ENCODE peak calls at places on chromosomes 13 and 19, in six cellular contexts. One of them, this sample, is unnamed. For H3K36me3, the result is how much of the 10 kb centered on the place peaks cover.

GRCh38 chr13:98150836-98151489 is 8.1 kb downstream of the FARP1 start:
- DNase-seq in aorta: no peak
- DNase-seq in naive thymus-derived CD4-positive, alpha-beta T cell: no peak
- DNase-seq in Peyer's patch: no peak
- DNase-seq in heart left ventricle: no peak
- DNase-seq in spleen: no peak
- DNase-seq in this sample: no peak

GRCh38 chr19:52351512-52351911 is 15.5 kb downstream of the ZNF610 start:
- DNase-seq in aorta: no peak
- DNase-seq in naive thymus-derived CD4-positive, alpha-beta T cell: no peak
- DNase-seq in Peyer's patch: no peak
- DNase-seq in heart left ventricle: no peak
- DNase-seq in spleen: no peak
- DNase-seq in this sample: no peak

GRCh38 chr19:1938071-1938470 is 2.9 kb upstream of the CSNK1G2 start:
- DNase-seq in Peyer's patch: no peak
- DNase-seq in heart left ventricle: no peak
- DNase-seq in naive thymus-derived CD4-positive, alpha-beta T cell: no peak
- DNase-seq in spleen: no peak
- DNase-seq in aorta: no peak
- DNase-seq in this sample: no peak

GRCh38 chr13:97339019-97339988 is 94.7 kb upstream of the RAP2A start:
- DNase-seq in Peyer's patch: no peak
- DNase-seq in spleen: no peak
- DNase-seq in heart left ventricle: peak
- DNase-seq in naive thymus-derived CD4-positive, alpha-beta T cell: no peak
- DNase-seq in aorta: peak
- DNase-seq in this sample: peak

GRCh38 chr19:10288662-10289166 is 1.0 kb upstream of the ICAM5 start:
- DNase-seq in naive thymus-derived CD4-positive, alpha-beta T cell: peak
- DNase-seq in aorta: peak
- DNase-seq in spleen: no peak
- DNase-seq in Peyer's patch: peak
- DNase-seq in heart left ventricle: no peak
- DNase-seq in this sample: no peak

GRCh38 chr13:74056829-74057564 is 77.2 kb downstream of the KLF12 start:
- DNase-seq in heart left ventricle: peak
- DNase-seq in spleen: no peak
- DNase-seq in naive thymus-derived CD4-positive, alpha-beta T cell: no peak
- DNase-seq in Peyer's patch: no peak
- DNase-seq in aorta: no peak
- DNase-seq in this sample: peak

GRCh38 chr19:46015961-46016425 is 6.9 kb downstream of the PGLYRP1 start:
- DNase-seq in Peyer's patch: no peak
- DNase-seq in heart left ventricle: no peak
- DNase-seq in naive thymus-derived CD4-positive, alpha-beta T cell: peak
- DNase-seq in aorta: peak
- DNase-seq in spleen: peak
- DNase-seq in this sample: no peak

GRCh38 chr13:40200273-40200978 is 466.0 kb downstream of the FOXO1 start:
- DNase-seq in heart left ventricle: no peak
- DNase-seq in spleen: no peak
- DNase-seq in naive thymus-derived CD4-positive, alpha-beta T cell: no peak
- DNase-seq in Peyer's patch: no peak
- DNase-seq in aorta: no peak
- DNase-seq in this sample: no peak

GRCh38 chr19:48964205-48965032 is 690 bp upstream of the FTL start:
- DNase-seq in Peyer's patch: peak
- DNase-seq in naive thymus-derived CD4-positive, alpha-beta T cell: no peak
- DNase-seq in aorta: peak
- DNase-seq in spleen: no peak
- DNase-seq in heart left ventricle: no peak
- DNase-seq in this sample: no peak

GRCh38 chr19:43561144-43561970 is 14.0 kb downstream of the XRCC1 start:
- DNase-seq in naive thymus-derived CD4-positive, alpha-beta T cell: no peak
- DNase-seq in aorta: no peak
- DNase-seq in Peyer's patch: no peak
- DNase-seq in spleen: peak
- DNase-seq in heart left ventricle: no peak
- DNase-seq in this sample: no peak

GRCh38 chr19:57947088-57947418 is 453 bp downstream of the ZNF256 start:
- DNase-seq in aorta: no peak
- DNase-seq in heart left ventricle: no peak
- DNase-seq in Peyer's patch: no peak
- DNase-seq in naive thymus-derived CD4-positive, alpha-beta T cell: no peak
- DNase-seq in spleen: no peak
- DNase-seq in this sample: no peak

GRCh38 chr13:24505256-24505655 is 7.3 kb downstream of the PARP4 start:
- DNase-seq in Peyer's patch: no peak
- DNase-seq in naive thymus-derived CD4-positive, alpha-beta T cell: no peak
- DNase-seq in aorta: no peak
- DNase-seq in heart left ventricle: no peak
- DNase-seq in spleen: no peak
- DNase-seq in this sample: no peak

GRCh38 chr19:13401388-13401787 is 104.9 kb downstream of the CACNA1A start:
- DNase-seq in heart left ventricle: no peak
- DNase-seq in spleen: no peak
- DNase-seq in naive thymus-derived CD4-positive, alpha-beta T cell: no peak
- DNase-seq in aorta: no peak
- DNase-seq in Peyer's patch: no peak
- DNase-seq in this sample: no peak

GRCh38 chr19:35004517-35005255 is 4.6 kb downstream of the GRAMD1A start:
- DNase-seq in spleen: peak
- DNase-seq in heart left ventricle: no peak
- DNase-seq in Peyer's patch: no peak
- DNase-seq in naive thymus-derived CD4-positive, alpha-beta T cell: no peak
- DNase-seq in aorta: no peak
- DNase-seq in this sample: no peak

GRCh38 chr19:719636-720377 is 11.1 kb downstream of the PALM start:
- DNase-seq in spleen: no peak
- DNase-seq in naive thymus-derived CD4-positive, alpha-beta T cell: no peak
- DNase-seq in aorta: no peak
- DNase-seq in Peyer's patch: no peak
- DNase-seq in heart left ventricle: no peak
- DNase-seq in this sample: no peak

GRCh38 chr13:106619688-106620555 is 52.0 kb upstream of the ARGLU1 start:
- DNase-seq in aorta: no peak
- DNase-seq in Peyer's patch: peak
- DNase-seq in heart left ventricle: peak
- DNase-seq in naive thymus-derived CD4-positive, alpha-beta T cell: no peak
- DNase-seq in spleen: no peak
- DNase-seq in this sample: no peak

GRCh38 chr19:18173572-18174294 is at the start of gene IFI30:
- DNase-seq in heart left ventricle: peak
- DNase-seq in Peyer's patch: peak
- DNase-seq in spleen: peak
- DNase-seq in aorta: peak
- DNase-seq in naive thymus-derived CD4-positive, alpha-beta T cell: peak
- DNase-seq in this sample: no peak

GRCh38 chr13:101049166-101049850 is 367.0 kb downstream of the NALCN start:
- DNase-seq in Peyer's patch: no peak
- DNase-seq in heart left ventricle: no peak
- DNase-seq in spleen: no peak
- DNase-seq in aorta: no peak
- DNase-seq in naive thymus-derived CD4-positive, alpha-beta T cell: no peak
- DNase-seq in this sample: no peak

GRCh38 chr13:40318366-40318765 is 348.1 kb downstream of the FOXO1 start:
- DNase-seq in naive thymus-derived CD4-positive, alpha-beta T cell: no peak
- DNase-seq in Peyer's patch: no peak
- DNase-seq in heart left ventricle: peak
- DNase-seq in aorta: peak
- DNase-seq in spleen: no peak
- DNase-seq in this sample: no peak

GRCh38 chr19:19214892-19215291 is 3.1 kb downstream of the NCAN start:
- DNase-seq in naive thymus-derived CD4-positive, alpha-beta T cell: peak
- DNase-seq in Peyer's patch: no peak
- DNase-seq in aorta: no peak
- DNase-seq in spleen: no peak
- DNase-seq in heart left ventricle: no peak
- DNase-seq in this sample: no peak

GRCh38 chr13:28251462-28251861 is 113.1 kb downstream of the PAN3 start:
- DNase-seq in aorta: no peak
- DNase-seq in heart left ventricle: no peak
- DNase-seq in spleen: no peak
- DNase-seq in Peyer's patch: no peak
- DNase-seq in naive thymus-derived CD4-positive, alpha-beta T cell: no peak
- DNase-seq in this sample: no peak

GRCh38 chr13:89239361-89240127 is 1568.4 kb downstream of the SLITRK5 start:
- DNase-seq in spleen: no peak
- DNase-seq in heart left ventricle: no peak
- DNase-seq in Peyer's patch: no peak
- DNase-seq in aorta: no peak
- DNase-seq in naive thymus-derived CD4-positive, alpha-beta T cell: no peak
- DNase-seq in this sample: no peak

GRCh38 chr13:59834801-59835200 is 328.9 kb downstream of the DIAPH3 start:
- DNase-seq in aorta: no peak
- DNase-seq in Peyer's patch: no peak
- DNase-seq in naive thymus-derived CD4-positive, alpha-beta T cell: no peak
- DNase-seq in spleen: no peak
- DNase-seq in heart left ventricle: no peak
- DNase-seq in this sample: no peak

GRCh38 chr13:92074658-92075057 is 676.2 kb downstream of the GPC5 start:
- DNase-seq in heart left ventricle: no peak
- DNase-seq in Peyer's patch: no peak
- DNase-seq in spleen: no peak
- DNase-seq in naive thymus-derived CD4-positive, alpha-beta T cell: no peak
- DNase-seq in aorta: no peak
- DNase-seq in this sample: no peak

GRCh38 chr13:111861766-111862366 is 205.1 kb upstream of the SOX1 start:
- DNase-seq in heart left ventricle: no peak
- DNase-seq in Peyer's patch: no peak
- DNase-seq in naive thymus-derived CD4-positive, alpha-beta T cell: no peak
- DNase-seq in aorta: no peak
- DNase-seq in spleen: no peak
- DNase-seq in this sample: no peak

GRCh38 chr13:97234236-97234635 is 12.1 kb downstream of the MBNL2 start:
- DNase-seq in heart left ventricle: no peak
- DNase-seq in aorta: no peak
- DNase-seq in Peyer's patch: peak
- DNase-seq in spleen: no peak
- DNase-seq in naive thymus-derived CD4-positive, alpha-beta T cell: no peak
- DNase-seq in this sample: no peak

GRCh38 chr13:20272571-20273171 is 40.6 kb upstream of the GJB6 start:
- DNase-seq in aorta: no peak
- DNase-seq in heart left ventricle: no peak
- DNase-seq in naive thymus-derived CD4-positive, alpha-beta T cell: no peak
- DNase-seq in spleen: no peak
- DNase-seq in Peyer's patch: no peak
- DNase-seq in this sample: no peak

DNA sequence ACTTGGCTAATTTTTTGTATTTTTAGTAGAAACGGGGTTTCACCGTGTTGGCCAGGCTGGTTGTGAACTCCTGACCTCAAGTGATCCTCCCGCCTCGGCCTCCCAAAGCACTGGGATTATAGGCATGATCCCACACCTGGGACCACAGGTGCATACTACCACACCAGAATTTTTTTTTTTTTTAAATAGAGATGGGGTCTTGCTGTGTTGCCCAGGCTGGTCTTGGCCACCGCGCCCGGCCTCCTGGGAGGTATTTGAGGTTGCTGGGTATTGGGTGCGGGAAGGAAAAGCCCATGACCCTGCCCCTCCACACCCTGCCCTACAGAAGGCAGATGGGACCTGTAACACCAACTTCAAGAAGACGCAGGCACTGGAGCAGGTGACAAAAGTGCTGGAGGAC is 13.6 kb downstream of the ACTMAP start:
- DNase-seq in heart left ventricle: no peak
- DNase-seq in Peyer's patch: no peak
- DNase-seq in naive thymus-derived CD4-positive, alpha-beta T cell: no peak
- DNase-seq in aorta: no peak
- DNase-seq in spleen: no peak
- DNase-seq in this sample: no peak
- H3K36me3 ChIP-seq in heart left ventricle: half or more
- H3K36me3 ChIP-seq in Peyer's patch: under half
- H3K36me3 ChIP-seq in naive thymus-derived CD4-positive, alpha-beta T cell: half or more
- H3K36me3 ChIP-seq in aorta: under half
- H3K36me3 ChIP-seq in spleen: half or more
- H3K36me3 ChIP-seq in this sample: half or more

DNA sequence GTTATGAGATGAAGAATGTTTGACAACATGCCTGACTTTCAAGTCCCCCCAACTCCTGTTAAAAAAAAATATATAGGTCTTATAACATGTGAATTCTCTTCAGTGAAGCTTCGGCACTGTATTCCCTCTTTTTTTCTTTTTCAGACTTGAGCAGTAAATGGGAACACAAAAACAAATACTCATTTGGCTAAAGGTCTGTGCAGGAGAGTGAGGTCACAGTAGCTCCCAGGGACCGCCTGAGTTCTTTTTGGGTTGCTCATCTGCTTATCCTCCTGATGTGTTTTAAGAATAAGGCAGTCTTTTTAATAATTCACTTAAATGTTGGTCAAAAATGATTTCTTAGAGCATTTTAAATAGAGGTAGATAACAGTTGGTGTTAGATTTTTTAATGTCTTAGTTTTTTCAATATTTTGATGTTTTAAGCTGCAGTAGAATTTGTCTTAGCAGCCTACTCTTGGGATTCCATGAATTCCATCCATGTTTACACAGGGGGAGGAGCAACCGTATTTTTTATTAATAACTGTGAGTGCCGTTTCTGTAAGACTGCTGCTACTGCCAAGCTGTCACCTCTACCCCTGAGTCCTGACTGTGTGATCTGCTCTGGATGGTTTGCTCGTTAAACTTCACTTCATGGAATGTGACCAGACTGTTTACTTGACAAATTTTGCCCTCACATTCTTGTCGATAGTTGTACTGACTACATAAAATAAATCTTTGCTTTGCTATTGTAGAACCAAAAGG is 14.9 kb downstream of the HNRNPM start:
- DNase-seq in naive thymus-derived CD4-positive, alpha-beta T cell: no peak
- DNase-seq in heart left ventricle: no peak
- DNase-seq in spleen: no peak
- DNase-seq in aorta: no peak
- DNase-seq in Peyer's patch: no peak
- DNase-seq in this sample: no peak
- H3K4me3 ChIP-seq in naive thymus-derived CD4-positive, alpha-beta T cell: no peak
- H3K4me3 ChIP-seq in heart left ventricle: no peak
- H3K4me3 ChIP-seq in spleen: no peak
- H3K4me3 ChIP-seq in aorta: no peak
- H3K4me3 ChIP-seq in Peyer's patch: no peak
- H3K4me3 ChIP-seq in this sample: no peak

DNA sequence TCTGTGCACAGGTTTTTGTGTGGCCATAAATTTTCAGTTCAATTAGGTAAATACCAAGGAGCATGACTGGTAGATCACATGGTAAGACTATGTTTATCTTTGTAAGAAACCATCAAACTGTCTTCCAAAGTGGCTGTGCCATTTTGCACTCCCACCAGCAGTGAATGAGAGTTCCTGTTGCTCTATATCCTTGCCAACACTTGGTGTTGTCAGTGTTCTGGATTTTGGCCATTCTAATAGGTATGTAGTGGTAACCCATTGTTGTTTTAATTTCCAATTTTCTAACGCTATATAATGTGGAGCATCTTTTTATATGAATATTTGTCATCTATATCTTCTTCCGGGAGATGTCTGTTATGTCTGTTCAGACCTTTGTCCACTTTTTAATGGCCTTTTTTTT is 51.7 kb upstream of the MED4 start:
- DNase-seq in Peyer's patch: no peak
- DNase-seq in naive thymus-derived CD4-positive, alpha-beta T cell: no peak
- DNase-seq in heart left ventricle: no peak
- DNase-seq in spleen: no peak
- DNase-seq in aorta: no peak
- DNase-seq in this sample: no peak
- H3K27ac ChIP-seq in Peyer's patch: no peak
- H3K27ac ChIP-seq in naive thymus-derived CD4-positive, alpha-beta T cell: no peak
- H3K27ac ChIP-seq in heart left ventricle: no peak
- H3K27ac ChIP-seq in spleen: no peak
- H3K27ac ChIP-seq in aorta: no peak
- H3K27ac ChIP-seq in this sample: no peak

GRCh38 chr13:44790289-44790688 is 199.0 kb downstream of the NUFIP1 start:
- DNase-seq in spleen: no peak
- DNase-seq in heart left ventricle: no peak
- DNase-seq in Peyer's patch: no peak
- DNase-seq in aorta: no peak
- DNase-seq in naive thymus-derived CD4-positive, alpha-beta T cell: no peak
- DNase-seq in this sample: no peak
- H3K36me3 ChIP-seq in spleen: under half
- H3K36me3 ChIP-seq in heart left ventricle: under half
- H3K36me3 ChIP-seq in Peyer's patch: under half
- H3K36me3 ChIP-seq in aorta: under half
- H3K36me3 ChIP-seq in naive thymus-derived CD4-positive, alpha-beta T cell: under half
- H3K36me3 ChIP-seq in this sample: under half

This sample was measured in right atrium auricular region.